ENCODE peak calls at places on chromosomes 3 and 15, in ten cellular contexts. N, L, U, W, O, F, E, G, R and A are unnamed samples.

GRCh38 chr15:67070150-67070549 is 4.7 kb downstream of the SMAD3 start:
- DNase-seq in E (no peak), W (no peak), U (no peak), L (peak; percentile 45), R (no peak), O (no peak), N (no peak), F (no peak), G (no peak), A (no peak)

GRCh38 chr3:18424213-18424861 is 802 bp downstream of the SATB1 start:
- DNase-seq in O (peak; percentile 24), F (peak; percentile 60), N (peak; percentile 29), R (peak; percentile 73), G (no peak), L (no peak), U (no peak), W (peak; percentile 23), E (no peak), A (peak; percentile 7)

GRCh38 chr15:100596792-100597191 is 5.2 kb downstream of the LINS1 start:
- DNase-seq in N (no peak), O (no peak), L (no peak), U (no peak), R (no peak), E (no peak), G (no peak), W (peak; percentile 61), F (no peak), A (peak; percentile 82)

GRCh38 chr15:77419050-77419835 is 661 bp downstream of the PEAK1 start:
- DNase-seq in N (peak; percentile 59), G (peak; percentile 82), O (peak; percentile 56), E (no peak), W (peak; percentile 52), U (peak; percentile 57), F (peak; percentile 70), L (peak; percentile 53), R (peak; percentile 74), A (no peak)

GRCh38 chr3:5754602-5755001 is 567.1 kb downstream of the EDEM1 start:
- DNase-seq in G (no peak), L (no peak), E (no peak), F (no peak), N (no peak), R (no peak), U (no peak), W (no peak), O (no peak), A (no peak)

GRCh38 chr3:194224937-194225422 is 89.0 kb downstream of the HES1 start:
- DNase-seq in L (no peak), U (no peak), F (peak; percentile 42), E (no peak), N (no peak), W (no peak), R (no peak), G (no peak), O (no peak), A (no peak)

GRCh38 chr3:45890405-45890804 is 4.1 kb downstream of the CCR9 start:
- DNase-seq in G (no peak), R (no peak), U (no peak), E (no peak), N (no peak), O (no peak), F (no peak), W (peak; percentile 62), L (no peak), A (no peak)

GRCh38 chr15:41683955-41684354 is 23.8 kb downstream of the MGA start:
- DNase-seq in G (no peak), N (no peak), O (no peak), U (peak; percentile 17), R (no peak), W (no peak), F (no peak), L (no peak), E (no peak), A (no peak)

GRCh38 chr3:49724586-49724985 is 835 bp upstream of the GMPPB start:
- DNase-seq in O (peak; percentile 15), L (peak; percentile 12), F (peak; percentile 36), R (peak; percentile 75), W (peak; percentile 34), E (peak; percentile 45), G (peak; percentile 70), U (no peak), N (no peak), A (peak; percentile 35)

GRCh38 chr15:65766422-65767263 is 25.4 kb downstream of the DENND4A start:
- DNase-seq in W (no peak), O (no peak), U (peak; percentile 81), F (no peak), R (no peak), L (peak; percentile 80), E (no peak), N (no peak), G (no peak), A (no peak)

GRCh38 chr3:132321321-132321720 is 4.1 kb downstream of the ACP3 start:
- DNase-seq in U (no peak), O (no peak), F (no peak), E (no peak), W (no peak), N (no peak), R (no peak), L (no peak), G (no peak), A (no peak)

GRCh38 chr15:57923311-57923710 is 142.2 kb downstream of the ALDH1A2 start:
- DNase-seq in F (no peak), E (no peak), W (no peak), N (peak; percentile 69), L (no peak), U (no peak), G (no peak), O (no peak), R (no peak), A (no peak)

GRCh38 chr3:28860307-28860706 is 420.6 kb upstream of the RBMS3 start:
- DNase-seq in F (no peak), L (no peak), O (peak; percentile 35), G (no peak), E (no peak), W (no peak), R (no peak), U (no peak), N (peak; percentile 13), A (no peak)

GRCh38 chr3:13718437-13718836 is 161.4 kb downstream of the WNT7A start:
- DNase-seq in N (no peak), G (no peak), U (no peak), L (no peak), F (no peak), R (peak; percentile 64), E (no peak), W (no peak), O (no peak), A (no peak)

GRCh38 chr3:184335661-184336483 is 1.5 kb upstream of the FAM131A start:
- DNase-seq in U (peak; percentile 81), N (peak; percentile 89), R (peak; percentile 91), E (peak; percentile 89), W (peak; percentile 86), F (peak; percentile 93), G (peak; percentile 97), L (peak; percentile 78), O (peak; percentile 89), A (peak; percentile 88)

GRCh38 chr3:108124337-108125150 is 33.7 kb upstream of the CD47 start:
- DNase-seq in N (no peak), F (peak; percentile 7), W (peak; percentile 72), L (no peak), R (no peak), U (no peak), G (no peak), E (no peak), O (no peak), A (peak; percentile 49)
- H3K4me3 ChIP-seq in N (peak overlapping the region; percentile 29), F (no peak overlapping the region), W (peak overlapping the region; percentile 11), L (no peak overlapping the region), R (no peak overlapping the region), U (no peak overlapping the region), G (no peak overlapping the region), E (no peak overlapping the region), O (no peak overlapping the region), A (peak overlapping the region; percentile 82)

GRCh38 chr3:71172176-71172575 is 411.4 kb downstream of the FOXP1 start:
- DNase-seq in E (no peak), G (no peak), R (no peak), F (no peak), L (no peak), U (no peak), N (no peak), O (no peak), W (no peak), A (no peak)
- H3K27ac ChIP-seq in E (no peak overlapping the region), G (peak overlapping the region; percentile 97), R (peak overlapping the region; percentile 43), F (peak overlapping the region; percentile 2), L (peak overlapping the region; percentile 98), U (no peak overlapping the region), N (no peak overlapping the region), O (no peak overlapping the region), W (no peak overlapping the region), A (no peak overlapping the region)

GRCh38 chr3:122406198-122406597 is 9.7 kb downstream of the WDR5B start:
- DNase-seq in W (no peak), L (no peak), O (no peak), E (no peak), F (no peak), U (no peak), R (no peak), N (no peak), G (no peak), A (no peak)
- H3K4me3 ChIP-seq in W (no peak overlapping the region), L (no peak overlapping the region), O (no peak overlapping the region), E (no peak overlapping the region), F (no peak overlapping the region), U (no peak overlapping the region), R (no peak overlapping the region), N (no peak overlapping the region), G (no peak overlapping the region), A (no peak overlapping the region)

GRCh38 chr3:124032351-124032880 is 40.5 kb upstream of the ROPN1 start:
- DNase-seq in N (peak; percentile 83), O (peak; percentile 58), U (peak; percentile 3), G (no peak), R (peak; percentile 80), L (no peak), F (peak; percentile 54), E (no peak), W (no peak), A (no peak)

GRCh38 chr3:124033360-124034015 is 41.6 kb upstream of the ROPN1 start:
- DNase-seq in U (peak; percentile 1), R (peak; percentile 76), G (no peak), N (peak; percentile 23), L (no peak), O (peak; percentile 16), W (no peak), E (peak; percentile 46), F (peak; percentile 51), A (no peak)

GRCh38 chr3:124034016-124034808 is 42.3 kb upstream of the ROPN1 start:
- DNase-seq in L (no peak), U (peak; percentile 6), N (peak; percentile 23), F (peak; percentile 48), W (no peak), E (no peak), R (peak; percentile 79), O (peak; percentile 25), G (peak; percentile 80), A (no peak)

GRCh38 chr3:124034809-124035152 is 42.9 kb upstream of the ROPN1 start:
- DNase-seq in N (no peak), U (no peak), W (no peak), O (no peak), F (no peak), G (peak; percentile 58), R (no peak), E (no peak), L (no peak), A (no peak)

DNA sequence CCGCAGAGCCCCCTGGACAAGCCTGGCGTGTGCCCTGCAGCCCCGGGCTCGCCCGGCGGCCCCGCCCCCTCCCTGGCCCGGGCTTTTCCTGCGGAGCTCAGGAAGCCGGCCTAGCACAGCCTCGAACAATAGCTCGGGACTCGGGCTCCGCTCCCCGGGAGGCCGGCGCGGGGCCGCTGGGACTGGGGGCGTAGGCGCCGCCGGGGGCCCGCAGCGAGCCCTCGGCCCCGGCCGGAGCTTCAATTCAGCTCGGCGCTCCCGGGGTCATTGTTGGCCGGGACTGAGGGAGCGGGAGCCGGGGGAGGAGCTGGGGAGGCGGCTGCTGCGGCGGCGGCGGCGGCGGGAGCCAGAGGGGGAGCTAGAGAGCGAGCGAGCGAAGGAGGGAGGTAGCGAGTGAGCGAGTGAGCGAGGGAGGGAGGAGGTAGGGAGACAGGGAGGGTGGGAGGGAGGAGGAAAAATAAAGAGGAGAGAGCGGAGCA is 41.0 kb upstream of the ROPN1 start:
- DNase-seq in L (peak; percentile 71), G (peak; percentile 100), F (peak; percentile 92), E (peak; percentile 76), W (peak; percentile 37), R (peak; percentile 88), U (peak; percentile 84), N (peak; percentile 90), O (peak; percentile 89), A (peak; percentile 11)
- H3K27ac ChIP-seq in L (peak overlapping the region; percentile 23), G (no peak overlapping the region), F (no peak overlapping the region), E (peak overlapping the region; percentile 90), W (peak overlapping the region; percentile 65), R (peak overlapping the region; percentile 93), U (no peak overlapping the region), N (peak overlapping the region; percentile 80), O (peak overlapping the region; percentile 97), A (no peak overlapping the region)